ENCODE peak calls at places on chromosomes 5 and 9, in four cellular contexts. C is GM23248, Y is heart left ventricle, Q is MM.1S. K is an unnamed sample.

GRCh38 chr5:160534125-160534524 is 112.5 kb downstream of the PTTG1 start:
- DNase-seq in C (no peak), Y (no peak), Q (no peak), K (no peak)

GRCh38 chr5:160629007-160629402 is 207.3 kb downstream of the PTTG1 start:
- DNase-seq in Q (no peak), Y (no peak), C (no peak), K (no peak)

GRCh38 chr5:96942078-96942477 is 6.2 kb downstream of the LNPEP start:
- DNase-seq in C (no peak), Y (no peak), Q (no peak), K (no peak)

GRCh38 chr5:144194148-144194547 is 23.5 kb downstream of the KCTD16 start:
- DNase-seq in Y (no peak), Q (no peak), C (no peak), K (no peak)

GRCh38 chr5:76174101-76174500 is 90.9 kb downstream of the SV2C start:
- DNase-seq in Y (no peak), C (no peak), Q (no peak), K (no peak)

GRCh38 chr9:122051401-122052346 is 41.4 kb downstream of the TTLL11 start:
- DNase-seq in Y (no peak), C (peak), Q (no peak), K (no peak)

GRCh38 chr5:172594867-172595466 is 46.1 kb upstream of the NEURL1B start:
- DNase-seq in Q (no peak), Y (no peak), C (no peak), K (no peak)

GRCh38 chr5:61333351-61334223 is 1.5 kb downstream of the ZSWIM6 start:
- DNase-seq in C (peak), Y (peak), Q (peak), K (peak)

GRCh38 chr5:142888469-142889085 is 118.4 kb downstream of the ARHGAP26 start:
- DNase-seq in Y (no peak), Q (no peak), C (peak), K (no peak)

GRCh38 chr9:113486327-113486726 is 22.8 kb downstream of the RGS3 start:
- DNase-seq in C (no peak), Q (no peak), Y (no peak), K (no peak)

GRCh38 chr5:148799737-148800527 is 26.5 kb upstream of the ADRB2 start:
- DNase-seq in C (peak), Q (no peak), Y (no peak), K (no peak)

GRCh38 chr5:164799391-164799790 is 1294.0 kb downstream of the MAT2B start:
- DNase-seq in C (no peak), Q (peak), Y (no peak), K (no peak)

GRCh38 chr5:42277293-42277692 is 145.9 kb upstream of the GHR start:
- DNase-seq in C (no peak), Q (no peak), Y (no peak), K (no peak)

GRCh38 chr9:127505396-127506116 is 54.2 kb downstream of the LRSAM1 start:
- DNase-seq in Q (peak), C (peak), Y (no peak), K (no peak)

GRCh38 chr9:18822850-18823249 is 210.2 kb downstream of the SAXO1 start:
- DNase-seq in C (no peak), Y (no peak), Q (no peak), K (no peak)

GRCh38 chr5:74237746-74238145 is 402.8 kb downstream of the ENC1 start:
- DNase-seq in Y (no peak), C (no peak), Q (no peak), K (no peak)

GRCh38 chr9:69250681-69251080 is 74.3 kb upstream of the ENTREP1 start:
- DNase-seq in Y (no peak), Q (no peak), C (no peak), K (no peak)

GRCh38 chr9:82930116-82930515 is 132.8 kb downstream of the RASEF start:
- DNase-seq in Q (no peak), C (no peak), Y (no peak), K (no peak)

GRCh38 chr9:38067892-38068615 is 973 bp downstream of the SHB start:
- DNase-seq in C (peak), Y (no peak), Q (no peak), K (no peak)

GRCh38 chr5:113760486-113760885 is 247.0 kb downstream of the YTHDC2 start:
- DNase-seq in Q (no peak), C (no peak), Y (no peak), K (no peak)

GRCh38 chr5:79107020-79107796 is 4.4 kb upstream of the BHMT start:
- DNase-seq in Q (no peak), Y (no peak), C (peak), K (no peak)

GRCh38 chr5:171541380-171541779 is 121.9 kb downstream of the FGF18 start:
- DNase-seq in Y (no peak), C (no peak), Q (no peak), K (no peak)

GRCh38 chr5:1002836-1003235 is 5.8 kb upstream of the NKD2 start:
- DNase-seq in Q (no peak), C (no peak), Y (no peak), K (peak)

GRCh38 chr9:21031818-21032203 is 371 bp upstream of the HACD4 start:
- DNase-seq in Y (no peak), C (no peak), Q (no peak), K (no peak)

GRCh38 chr9:123622696-123623095 is 266.7 kb downstream of the CRB2 start:
- DNase-seq in Y (no peak), C (no peak), Q (no peak), K (no peak)

GRCh38 chr9:124453586-124454191 is 3.4 kb downstream of the ADGRD2 start:
- DNase-seq in C (no peak), Y (no peak), Q (no peak), K (no peak)

GRCh38 chr9:79222483-79222882 is 349.3 kb upstream of the TLE4 start:
- DNase-seq in C (peak), Y (no peak), Q (no peak), K (no peak)

DNA sequence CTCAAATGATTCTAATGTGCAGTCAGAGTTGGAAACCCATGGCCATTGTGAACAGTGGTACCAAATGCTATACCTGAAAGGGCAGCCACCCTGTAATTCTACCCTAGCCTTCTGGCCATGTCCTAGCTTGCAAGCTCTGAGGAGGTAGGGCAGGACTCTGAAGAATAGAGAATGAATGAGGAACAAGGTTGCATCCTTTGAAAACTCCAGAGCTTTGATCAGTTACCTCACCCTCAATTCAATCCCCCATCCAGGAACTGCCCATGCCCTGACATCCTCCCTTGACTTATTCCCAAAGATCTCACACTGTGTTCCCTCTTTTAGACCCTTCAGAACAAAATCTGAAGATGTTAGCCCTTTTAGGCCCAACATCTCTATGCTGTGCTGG is 17.8 kb upstream of the ERMP1 start:
- DNase-seq in Y (no peak), Q (no peak), C (no peak), K (no peak)
- H3K4me3 ChIP-seq in Y (no peak), Q (no peak), C (no peak), K (no peak)

GRCh38 chr9:29311221-29311620 is 1737.9 kb upstream of the C9orf72 start:
- DNase-seq in Y (no peak), Q (no peak), C (no peak), K (no peak)

DNA sequence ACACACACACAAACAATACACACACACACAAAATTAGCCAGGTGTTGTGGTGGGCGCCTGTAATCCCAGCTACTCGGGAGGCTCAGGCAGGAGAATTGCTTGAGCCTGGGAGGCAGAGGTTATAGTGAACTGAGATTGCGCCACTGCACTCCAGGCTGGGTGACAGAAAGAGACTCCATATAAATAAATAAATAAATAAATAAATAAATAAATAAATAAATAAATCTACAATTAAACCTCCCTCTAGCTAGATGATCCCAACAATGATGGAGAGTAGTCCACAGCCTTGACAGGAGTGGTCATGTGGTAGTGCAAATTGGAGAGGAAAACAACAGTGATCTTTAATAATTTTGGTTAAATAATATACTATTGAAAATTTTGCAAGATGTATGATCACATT is 1739.0 kb upstream of the C9orf72 start:
- DNase-seq in Q (no peak), Y (no peak), C (no peak), K (no peak)
- H3K4me3 ChIP-seq in Q (no peak), Y (no peak), C (no peak), K (no peak)

GRCh38 chr5:128081111-128081865 is 2.3 kb upstream of the SLC12A2 start:
- DNase-seq in Q (no peak), Y (no peak), C (peak), K (no peak)
- H3K4me3 ChIP-seq in Q (peak), Y (peak), C (peak), K (no peak)

GRCh38 chr5:150457562-150458240 is 8.2 kb upstream of the RPS14 start:
- DNase-seq in Q (no peak), Y (no peak), C (no peak), K (no peak)
- H3K4me3 ChIP-seq in Q (no peak), Y (no peak), C (no peak), K (no peak)

K was measured in lung.